ENCODE peak calls at places on chromosomes 7 and 10, in ten cellular contexts. N, U, D, X, C, T, K, P, Y and H are unnamed samples. For H3K4me1 and H3K9me3, the result is how much of the 10 kb centered on the place peaks cover.

GRCh38 chr7:134289423-134289822 is 27.3 kb downstream of the SLC35B4 start:
- DNase-seq in N (no peak), U (no peak), D (no peak), X (no peak), C (no peak), T (no peak), K (no peak), P (no peak), Y (no peak), H (no peak)

GRCh38 chr10:118798186-118798811 is 43.5 kb upstream of the CACUL1 start:
- DNase-seq in N (peak), U (no peak), D (no peak), X (no peak), C (no peak), T (no peak), K (no peak), P (no peak), Y (no peak), H (no peak)

GRCh38 chr10:133298466-133298865 is 10.2 kb downstream of the TUBGCP2 start:
- DNase-seq in N (no peak), U (no peak), D (no peak), X (no peak), C (no peak), T (no peak), K (no peak), P (no peak), Y (no peak), H (no peak)

GRCh38 chr7:2937701-2938513 is 93.8 kb upstream of the GNA12 start:
- DNase-seq in N (no peak), U (peak), D (no peak), X (no peak), C (no peak), T (no peak), K (no peak), P (no peak), Y (no peak), H (no peak)

GRCh38 chr10:6300106-6300783 is 97.5 kb downstream of the PFKFB3 start:
- DNase-seq in N (peak), U (no peak), D (no peak), X (peak), C (no peak), T (peak), K (no peak), P (no peak), Y (no peak), H (no peak)

GRCh38 chr7:44131173-44132009 is 8.0 kb upstream of the POLD2 start:
- DNase-seq in N (peak), U (no peak), D (peak), X (no peak), C (no peak), T (no peak), K (peak), P (no peak), Y (no peak), H (peak)

GRCh38 chr7:127447326-127447945 is 54.9 kb upstream of the ZNF800 start:
- DNase-seq in N (peak), U (no peak), D (peak), X (peak), C (no peak), T (peak), K (peak), P (no peak), Y (no peak), H (no peak)

GRCh38 chr7:46557295-46557711 is 636.2 kb upstream of the IGFBP3 start:
- DNase-seq in N (peak), U (no peak), D (no peak), X (no peak), C (no peak), T (no peak), K (no peak), P (no peak), Y (no peak), H (peak)

GRCh38 chr10:77285529-77286182 is 352.0 kb downstream of the KCNMA1 start:
- DNase-seq in N (no peak), U (no peak), D (no peak), X (no peak), C (no peak), T (no peak), K (no peak), P (no peak), Y (no peak), H (no peak)

GRCh38 chr7:32266932-32267475 is 196.8 kb upstream of the PDE1C start:
- DNase-seq in N (no peak), U (no peak), D (no peak), X (no peak), C (no peak), T (no peak), K (peak), P (no peak), Y (no peak), H (peak)

GRCh38 chr10:639751-640672 is 49.5 kb downstream of the DIP2C start:
- DNase-seq in N (no peak), U (no peak), D (no peak), X (no peak), C (no peak), T (no peak), K (no peak), P (no peak), Y (no peak), H (no peak)

GRCh38 chr7:151081170-151082101 is 827 bp upstream of the FASTK start:
- DNase-seq in N (peak), U (peak), D (no peak), X (no peak), C (peak), T (no peak), K (peak), P (no peak), Y (no peak), H (peak)

GRCh38 chr7:90856317-90857072 is 260.4 kb downstream of the CDK14 start:
- DNase-seq in N (no peak), U (no peak), D (no peak), X (no peak), C (no peak), T (no peak), K (no peak), P (no peak), Y (no peak), H (no peak)

GRCh38 chr7:90853205-90853604 is 257.1 kb downstream of the CDK14 start:
- DNase-seq in N (no peak), U (no peak), D (no peak), X (no peak), C (no peak), T (no peak), K (no peak), P (no peak), Y (no peak), H (no peak)

GRCh38 chr7:90858546-90858945 is 262.4 kb downstream of the CDK14 start:
- DNase-seq in N (no peak), U (no peak), D (no peak), X (no peak), C (no peak), T (no peak), K (no peak), P (no peak), Y (no peak), H (no peak)

DNA sequence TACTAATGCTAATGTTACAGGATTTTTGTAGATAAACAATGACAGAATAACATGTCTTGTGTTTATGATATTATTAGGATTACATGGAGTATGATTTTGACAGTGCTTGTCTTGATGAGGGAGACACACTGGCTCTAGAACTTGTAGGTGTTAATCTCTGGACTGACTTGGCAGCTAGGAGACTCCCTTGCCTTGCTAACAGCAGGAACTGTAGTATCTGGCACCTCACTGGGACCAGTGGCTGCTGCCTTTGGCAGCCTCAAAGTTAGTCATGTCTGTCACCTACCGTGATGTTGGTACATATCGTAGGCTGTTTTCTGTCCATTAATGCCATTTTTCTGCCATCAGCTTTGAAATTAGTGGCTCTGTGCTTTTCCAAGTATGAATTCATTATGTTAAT is 261.5 kb downstream of the CDK14 start:
- DNase-seq in N (no peak), U (no peak), D (no peak), X (no peak), C (no peak), T (no peak), K (no peak), P (no peak), Y (no peak), H (no peak)
- H3K4me3 ChIP-seq in N (no peak), U (no peak), D (no peak), X (no peak), C (no peak), T (no peak), K (no peak), P (no peak), Y (no peak), H (no peak)

GRCh38 chr10:61964949-61965693 is 63.6 kb downstream of the ARID5B start:
- DNase-seq in N (no peak), U (no peak), D (peak), X (no peak), C (no peak), T (no peak), K (no peak), P (no peak), Y (no peak), H (no peak)
- H3K4me1 ChIP-seq in N (under half), U (under half), D (half or more), X (under half), C (under half), T (under half), K (under half), P (under half), Y (under half), H (half or more)

DNA sequence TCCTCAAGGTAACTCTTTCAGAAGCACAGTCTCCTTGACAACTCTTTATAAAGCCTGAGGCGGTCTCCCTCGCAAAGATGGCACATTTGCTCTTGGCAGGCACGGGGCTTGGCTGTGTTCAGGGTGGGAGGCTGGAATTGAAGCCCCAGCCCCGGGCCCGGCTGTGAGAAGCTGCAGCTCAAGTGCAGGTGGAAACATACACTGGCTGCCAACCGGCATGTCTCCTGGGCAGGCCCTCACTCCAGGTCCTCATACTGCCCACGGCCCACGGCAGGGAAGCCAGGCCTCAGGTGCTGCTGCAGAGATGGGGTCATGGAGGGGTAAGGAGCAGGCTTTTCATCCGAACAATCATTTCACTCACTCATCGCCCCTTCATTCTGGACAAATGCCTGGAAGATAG is 194.5 kb downstream of the TCERG1L start:
- DNase-seq in N (no peak), U (no peak), D (no peak), X (no peak), C (no peak), T (no peak), K (no peak), P (no peak), Y (no peak), H (no peak)
- H3K9me3 ChIP-seq in N (under half), U (under half), D (under half), X (under half), C (under half), T (under half), K (under half), P (under half), Y (under half), H (under half)

GRCh38 chr10:31133251-31133627 is 101.6 kb upstream of the ZNF438 start:
- DNase-seq in N (no peak), U (no peak), D (no peak), X (no peak), C (no peak), T (no peak), K (no peak), P (no peak), Y (peak), H (no peak)
- H3K4me3 ChIP-seq in N (no peak), U (no peak), D (no peak), X (peak), C (peak), T (peak), K (peak), P (peak), Y (peak), H (peak)

DNA sequence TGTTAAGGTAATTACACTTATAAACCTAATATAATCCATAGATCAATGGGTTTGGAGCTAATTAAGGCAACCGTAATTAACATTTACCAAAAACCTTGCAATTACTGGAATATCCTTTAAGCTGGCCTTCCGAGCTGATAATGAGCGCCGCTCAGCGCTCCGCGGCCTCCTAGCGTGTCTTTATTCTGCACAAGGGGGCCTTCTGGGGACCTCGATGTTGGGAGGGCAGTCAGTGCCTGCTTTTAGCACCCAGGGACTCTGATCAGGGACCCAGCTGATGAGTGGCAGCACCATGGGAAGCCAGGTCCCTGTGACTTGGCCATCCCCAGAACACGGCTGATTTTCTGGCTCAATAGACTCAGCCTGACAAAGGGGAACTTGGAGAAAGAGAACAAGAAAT is 91.3 kb downstream of the LHPP start:
- DNase-seq in N (no peak), U (no peak), D (no peak), X (no peak), C (no peak), T (no peak), K (peak), P (no peak), Y (no peak), H (no peak)
- H3K4me1 ChIP-seq in N (under half), U (under half), D (under half), X (under half), C (under half), T (under half), K (under half), P (under half), Y (under half), H (under half)

DNA sequence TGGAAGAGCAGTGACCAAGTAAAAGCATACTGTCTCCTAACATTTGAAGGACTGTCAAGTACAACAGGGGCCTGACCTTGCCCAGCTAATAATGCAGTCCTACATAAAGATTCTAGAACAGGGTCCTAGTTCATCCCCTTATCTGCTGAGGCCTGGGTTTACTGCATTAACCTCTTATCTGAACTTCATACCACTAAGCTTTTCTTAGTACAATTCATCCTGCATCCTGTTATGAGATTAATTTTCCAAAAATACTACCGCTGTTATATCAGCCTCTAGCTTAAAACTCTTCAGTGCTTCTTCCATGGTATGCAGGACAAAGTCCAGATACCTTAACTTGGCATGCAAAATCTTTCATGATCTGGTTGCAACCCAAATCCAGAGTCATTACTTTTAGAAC is 72.5 kb downstream of the CHRM2 start:
- DNase-seq in N (no peak), U (no peak), D (no peak), X (no peak), C (no peak), T (no peak), K (no peak), P (no peak), Y (no peak), H (no peak)
- H3K9me3 ChIP-seq in N (under half), U (under half), D (under half), X (under half), C (under half), T (under half), K (under half), P (under half), Y (under half), H (under half)